ENCODE peak calls at places on chromosome 2, in eight cellular contexts. One of them, this sample, is unnamed.

GRCh38 chr2:31359229-31359628 is 55.3 kb downstream of the XDH start:
- DNase-seq in GM23248: no peak
- DNase-seq in HFF-Myc: no peak
- DNase-seq in IMR-90: no peak
- DNase-seq in AG04449: no peak
- DNase-seq in tibial nerve: no peak
- DNase-seq in cardiac fibroblast: no peak
- DNase-seq in adrenal gland: no peak
- DNase-seq in this sample: no peak

GRCh38 chr2:151410485-151410833 is 757 bp downstream of the RIF1 start:
- DNase-seq in GM23248: peak; percentile 57
- DNase-seq in HFF-Myc: no peak
- DNase-seq in IMR-90: peak; percentile 5
- DNase-seq in AG04449: no peak
- DNase-seq in tibial nerve: no peak
- DNase-seq in cardiac fibroblast: peak; percentile 10
- DNase-seq in adrenal gland: no peak
- DNase-seq in this sample: no peak

GRCh38 chr2:62199392-62200125 is 3.6 kb downstream of the B3GNT2 start:
- DNase-seq in GM23248: peak; percentile 50
- DNase-seq in HFF-Myc: no peak
- DNase-seq in IMR-90: peak; percentile 65
- DNase-seq in AG04449: no peak
- DNase-seq in tibial nerve: no peak
- DNase-seq in cardiac fibroblast: no peak
- DNase-seq in adrenal gland: no peak
- DNase-seq in this sample: peak; percentile 80

GRCh38 chr2:27954261-27954673 is 63.7 kb downstream of the BABAM2 start:
- DNase-seq in GM23248: peak; percentile 66
- DNase-seq in HFF-Myc: no peak
- DNase-seq in IMR-90: peak; percentile 45
- DNase-seq in AG04449: no peak
- DNase-seq in tibial nerve: no peak
- DNase-seq in cardiac fibroblast: peak; percentile 50
- DNase-seq in adrenal gland: no peak
- DNase-seq in this sample: no peak

GRCh38 chr2:57444731-57445414 is 601.7 kb upstream of the VRK2 start:
- DNase-seq in GM23248: peak; percentile 6
- DNase-seq in HFF-Myc: no peak
- DNase-seq in IMR-90: no peak
- DNase-seq in AG04449: no peak
- DNase-seq in tibial nerve: no peak
- DNase-seq in cardiac fibroblast: no peak
- DNase-seq in adrenal gland: no peak
- DNase-seq in this sample: no peak

GRCh38 chr2:232230557-232230956 is 148.0 kb upstream of the ALPP start:
- DNase-seq in GM23248: peak; percentile 53
- DNase-seq in HFF-Myc: no peak
- DNase-seq in IMR-90: peak; percentile 17
- DNase-seq in AG04449: no peak
- DNase-seq in tibial nerve: no peak
- DNase-seq in cardiac fibroblast: peak; percentile 10
- DNase-seq in adrenal gland: no peak
- DNase-seq in this sample: no peak

GRCh38 chr2:219285894-219286425 is 6.8 kb downstream of the DNAJB2 start:
- DNase-seq in GM23248: peak; percentile 82
- DNase-seq in HFF-Myc: no peak
- DNase-seq in IMR-90: peak; percentile 57
- DNase-seq in AG04449: no peak
- DNase-seq in tibial nerve: peak; percentile 57
- DNase-seq in cardiac fibroblast: peak; percentile 72
- DNase-seq in adrenal gland: peak; percentile 58
- DNase-seq in this sample: peak; percentile 63

GRCh38 chr2:55772309-55772980 is 78.8 kb upstream of the PNPT1 start:
- DNase-seq in GM23248: no peak
- DNase-seq in HFF-Myc: no peak
- DNase-seq in IMR-90: no peak
- DNase-seq in AG04449: no peak
- DNase-seq in tibial nerve: no peak
- DNase-seq in cardiac fibroblast: no peak
- DNase-seq in adrenal gland: no peak
- DNase-seq in this sample: no peak

GRCh38 chr2:233059547-233059796 is 670 bp upstream of the INPP5D start:
- DNase-seq in GM23248: no peak
- DNase-seq in HFF-Myc: no peak
- DNase-seq in IMR-90: no peak
- DNase-seq in AG04449: no peak
- DNase-seq in tibial nerve: no peak
- DNase-seq in cardiac fibroblast: no peak
- DNase-seq in adrenal gland: no peak
- DNase-seq in this sample: no peak

GRCh38 chr2:34353498-34354113 is 754.5 kb upstream of the FAM98A start:
- DNase-seq in GM23248: no peak
- DNase-seq in HFF-Myc: no peak
- DNase-seq in IMR-90: no peak
- DNase-seq in AG04449: no peak
- DNase-seq in tibial nerve: no peak
- DNase-seq in cardiac fibroblast: no peak
- DNase-seq in adrenal gland: no peak
- DNase-seq in this sample: no peak

DNA sequence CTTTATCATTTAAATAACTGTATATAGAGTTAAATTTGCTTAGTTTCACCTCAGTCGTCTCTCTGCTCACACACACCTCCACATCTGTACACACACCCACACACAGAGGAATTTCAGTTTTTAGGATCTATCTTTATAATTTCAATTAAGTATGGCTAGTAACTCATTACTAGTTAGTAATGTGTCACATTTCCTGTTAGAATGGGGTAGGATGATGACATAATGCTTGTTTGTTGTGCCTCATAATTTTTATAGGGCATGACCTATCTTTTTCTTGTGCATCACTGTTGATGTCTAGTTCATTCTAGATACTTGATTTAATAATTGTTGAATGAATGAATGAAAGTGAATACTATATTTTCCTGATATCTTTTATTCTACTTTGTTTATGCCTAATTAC is 108.6 kb downstream of the AGPS start:
- DNase-seq in GM23248: peak; percentile 10
- DNase-seq in HFF-Myc: no peak
- DNase-seq in IMR-90: no peak
- DNase-seq in AG04449: no peak
- DNase-seq in tibial nerve: no peak
- DNase-seq in cardiac fibroblast: no peak
- DNase-seq in adrenal gland: no peak
- DNase-seq in this sample: no peak
- H3K4me3 ChIP-seq in GM23248: no peak overlapping the region
- H3K4me3 ChIP-seq in HFF-Myc: no peak overlapping the region
- H3K4me3 ChIP-seq in IMR-90: no peak overlapping the region
- H3K4me3 ChIP-seq in AG04449: no peak overlapping the region
- H3K4me3 ChIP-seq in tibial nerve: no peak overlapping the region
- H3K4me3 ChIP-seq in cardiac fibroblast: no peak overlapping the region
- H3K4me3 ChIP-seq in adrenal gland: no peak overlapping the region
- H3K4me3 ChIP-seq in this sample: no peak overlapping the region

DNA sequence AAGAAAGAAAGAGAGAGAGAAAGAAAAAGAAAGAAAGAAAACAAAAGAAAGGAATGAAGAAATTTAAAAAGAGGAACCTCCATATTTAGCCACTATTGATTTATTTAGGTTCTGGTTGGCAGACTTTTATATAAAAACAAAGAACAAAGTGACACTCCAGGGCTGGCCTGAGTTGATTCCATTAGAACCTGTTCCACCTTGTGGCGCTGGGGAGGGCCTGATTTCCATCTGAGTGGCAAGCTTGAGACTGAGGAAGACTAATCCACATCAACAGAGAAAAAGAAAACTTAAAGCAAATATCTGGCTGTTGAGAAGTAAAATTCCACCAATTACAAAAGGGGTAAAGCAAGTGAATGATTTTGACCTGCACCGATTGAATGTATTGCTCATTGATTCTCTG is 345.3 kb downstream of the EN1 start:
- DNase-seq in GM23248: no peak
- DNase-seq in HFF-Myc: no peak
- DNase-seq in IMR-90: no peak
- DNase-seq in AG04449: no peak
- DNase-seq in tibial nerve: no peak
- DNase-seq in cardiac fibroblast: no peak
- DNase-seq in adrenal gland: no peak
- DNase-seq in this sample: no peak
- H3K4me3 ChIP-seq in GM23248: no peak overlapping the region
- H3K4me3 ChIP-seq in HFF-Myc: no peak overlapping the region
- H3K4me3 ChIP-seq in IMR-90: no peak overlapping the region
- H3K4me3 ChIP-seq in AG04449: no peak overlapping the region
- H3K4me3 ChIP-seq in tibial nerve: no peak overlapping the region
- H3K4me3 ChIP-seq in cardiac fibroblast: no peak overlapping the region
- H3K4me3 ChIP-seq in adrenal gland: no peak overlapping the region
- H3K4me3 ChIP-seq in this sample: no peak overlapping the region

DNA sequence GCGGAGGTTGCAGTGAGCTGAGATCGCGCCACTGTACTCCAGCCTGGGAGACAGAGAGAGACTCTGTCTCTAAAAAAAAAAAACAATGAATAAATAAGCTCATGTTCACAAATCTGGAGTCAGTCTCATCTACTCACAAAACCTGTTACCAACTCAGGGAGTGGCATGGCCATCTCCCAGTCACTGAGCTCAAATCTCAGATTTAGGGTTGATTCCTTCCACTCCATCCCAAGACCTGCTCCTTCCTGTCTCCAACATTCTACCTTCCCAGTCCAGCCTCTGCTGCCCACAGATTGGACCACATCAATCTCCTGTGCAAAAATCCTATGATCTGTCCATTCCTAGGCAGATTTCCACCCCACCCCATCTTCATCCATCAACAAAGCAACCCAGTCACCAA is 1.6 kb downstream of the STAT1 start:
- DNase-seq in GM23248: no peak
- DNase-seq in HFF-Myc: no peak
- DNase-seq in IMR-90: no peak
- DNase-seq in AG04449: no peak
- DNase-seq in tibial nerve: no peak
- DNase-seq in cardiac fibroblast: no peak
- DNase-seq in adrenal gland: no peak
- DNase-seq in this sample: no peak
- H3K4me3 ChIP-seq in GM23248: peak overlapping the region; percentile 83
- H3K4me3 ChIP-seq in HFF-Myc: peak overlapping the region; percentile 68
- H3K4me3 ChIP-seq in IMR-90: peak overlapping the region; percentile 82
- H3K4me3 ChIP-seq in AG04449: peak overlapping the region; percentile 95
- H3K4me3 ChIP-seq in tibial nerve: no peak overlapping the region
- H3K4me3 ChIP-seq in cardiac fibroblast: peak overlapping the region; percentile 93
- H3K4me3 ChIP-seq in adrenal gland: peak overlapping the region; percentile 81
- H3K4me3 ChIP-seq in this sample: peak overlapping the region; percentile 84

GRCh38 chr2:156435725-156436476 is at the start of gene GPD2:
- DNase-seq in GM23248: peak; percentile 96
- DNase-seq in HFF-Myc: no peak
- DNase-seq in IMR-90: peak; percentile 82
- DNase-seq in AG04449: no peak
- DNase-seq in tibial nerve: peak; percentile 88
- DNase-seq in cardiac fibroblast: peak; percentile 92
- DNase-seq in adrenal gland: peak; percentile 93
- DNase-seq in this sample: peak; percentile 55

GRCh38 chr2:156436477-156437085 is 402 bp downstream of the GPD2 start:
- DNase-seq in GM23248: peak; percentile 63
- DNase-seq in HFF-Myc: no peak
- DNase-seq in IMR-90: peak; percentile 32
- DNase-seq in AG04449: no peak
- DNase-seq in tibial nerve: no peak
- DNase-seq in cardiac fibroblast: peak; percentile 15
- DNase-seq in adrenal gland: peak; percentile 17
- DNase-seq in this sample: no peak

GRCh38 chr2:156434461-156435291 is 1.5 kb upstream of the GPD2 start:
- DNase-seq in GM23248: peak; percentile 50
- DNase-seq in HFF-Myc: no peak
- DNase-seq in IMR-90: peak; percentile 32
- DNase-seq in AG04449: no peak
- DNase-seq in tibial nerve: no peak
- DNase-seq in cardiac fibroblast: peak; percentile 51
- DNase-seq in adrenal gland: no peak
- DNase-seq in this sample: no peak

GRCh38 chr2:156437272-156437671 is 1.1 kb downstream of the GPD2 start:
- DNase-seq in GM23248: peak; percentile 68
- DNase-seq in HFF-Myc: no peak
- DNase-seq in IMR-90: peak; percentile 43
- DNase-seq in AG04449: no peak
- DNase-seq in tibial nerve: peak; percentile 34
- DNase-seq in cardiac fibroblast: peak; percentile 56
- DNase-seq in adrenal gland: peak; percentile 28
- DNase-seq in this sample: no peak

GRCh38 chr2:156435392-156435724 is 821 bp upstream of the GPD2 start:
- DNase-seq in GM23248: no peak
- DNase-seq in HFF-Myc: no peak
- DNase-seq in IMR-90: no peak
- DNase-seq in AG04449: no peak
- DNase-seq in tibial nerve: peak; percentile 17
- DNase-seq in cardiac fibroblast: no peak
- DNase-seq in adrenal gland: no peak
- DNase-seq in this sample: no peak
- H3K4me3 ChIP-seq in GM23248: peak overlapping the region; percentile 80
- H3K4me3 ChIP-seq in HFF-Myc: peak overlapping the region; percentile 67
- H3K4me3 ChIP-seq in IMR-90: peak overlapping the region; percentile 72
- H3K4me3 ChIP-seq in AG04449: peak overlapping the region; percentile 72
- H3K4me3 ChIP-seq in tibial nerve: peak overlapping the region; percentile 72
- H3K4me3 ChIP-seq in cardiac fibroblast: peak overlapping the region; percentile 65
- H3K4me3 ChIP-seq in adrenal gland: peak overlapping the region; percentile 69
- H3K4me3 ChIP-seq in this sample: peak overlapping the region; percentile 65

GRCh38 chr2:136381722-136382633 is 264.0 kb upstream of the CXCR4 start:
- DNase-seq in GM23248: no peak
- DNase-seq in HFF-Myc: no peak
- DNase-seq in IMR-90: no peak
- DNase-seq in AG04449: no peak
- DNase-seq in tibial nerve: no peak
- DNase-seq in cardiac fibroblast: no peak
- DNase-seq in adrenal gland: no peak
- DNase-seq in this sample: no peak
- H3K4me3 ChIP-seq in GM23248: no peak overlapping the region
- H3K4me3 ChIP-seq in HFF-Myc: no peak overlapping the region
- H3K4me3 ChIP-seq in IMR-90: no peak overlapping the region
- H3K4me3 ChIP-seq in AG04449: no peak overlapping the region
- H3K4me3 ChIP-seq in tibial nerve: no peak overlapping the region
- H3K4me3 ChIP-seq in cardiac fibroblast: no peak overlapping the region
- H3K4me3 ChIP-seq in adrenal gland: no peak overlapping the region
- H3K4me3 ChIP-seq in this sample: no peak overlapping the region

This sample was measured in skeletal muscle cell.